ENCODE peak calls at places on chromosomes 11 and 22, in six cellular contexts. One of them, this sample, is unnamed.
A peak's percentile ranks its signal among the peaks of the same experiment; 100 is the strongest.

GRCh38 chr11:7973011-7973410 is 7.8 kb upstream of the NLRP10 start:
- DNase-seq in NCI-H1930: no peak
- DNase-seq in head of caudate nucleus: no peak
- DNase-seq in NCI-H460: no peak
- DNase-seq in activated CD8-positive, alpha-beta memory T cell treated with anti-CD3 and anti-CD28 coated beads, Interleukin-2, amount 50 U/mL, for 48 hours: no peak
- DNase-seq in stimulated activated CD4-positive, alpha-beta T cell treated with anti-CD3 and anti-CD28 coated beads, Interleukin-15, amount 100 ng/mL, for 24 hours: no peak
- DNase-seq in this sample: peak; percentile 28

GRCh38 chr11:73288873-73289707 is 17.0 kb downstream of the P2RY6 start:
- DNase-seq in NCI-H1930: peak; percentile 25
- DNase-seq in stimulated activated CD4-positive, alpha-beta T cell treated with anti-CD3 and anti-CD28 coated beads, Interleukin-15, amount 100 ng/mL, for 24 hours: peak; percentile 63
- DNase-seq in activated CD8-positive, alpha-beta memory T cell treated with anti-CD3 and anti-CD28 coated beads, Interleukin-2, amount 50 U/mL, for 48 hours: peak; percentile 78
- DNase-seq in NCI-H460: peak; percentile 68
- DNase-seq in head of caudate nucleus: peak; percentile 80
- DNase-seq in this sample: peak; percentile 64

GRCh38 chr11:20045098-20045688 is 115.1 kb downstream of the DBX1 start:
- DNase-seq in NCI-H460: no peak
- DNase-seq in stimulated activated CD4-positive, alpha-beta T cell treated with anti-CD3 and anti-CD28 coated beads, Interleukin-15, amount 100 ng/mL, for 24 hours: no peak
- DNase-seq in head of caudate nucleus: no peak
- DNase-seq in activated CD8-positive, alpha-beta memory T cell treated with anti-CD3 and anti-CD28 coated beads, Interleukin-2, amount 50 U/mL, for 48 hours: no peak
- DNase-seq in NCI-H1930: no peak
- DNase-seq in this sample: no peak

GRCh38 chr11:67463680-67464410 is 5.2 kb downstream of the TMEM134 start:
- DNase-seq in activated CD8-positive, alpha-beta memory T cell treated with anti-CD3 and anti-CD28 coated beads, Interleukin-2, amount 50 U/mL, for 48 hours: no peak
- DNase-seq in stimulated activated CD4-positive, alpha-beta T cell treated with anti-CD3 and anti-CD28 coated beads, Interleukin-15, amount 100 ng/mL, for 24 hours: no peak
- DNase-seq in NCI-H460: peak; percentile 87
- DNase-seq in NCI-H1930: no peak
- DNase-seq in head of caudate nucleus: peak; percentile 68
- DNase-seq in this sample: no peak

GRCh38 chr11:90913131-90913668 is 690.4 kb upstream of the CHORDC1 start:
- DNase-seq in NCI-H460: no peak
- DNase-seq in stimulated activated CD4-positive, alpha-beta T cell treated with anti-CD3 and anti-CD28 coated beads, Interleukin-15, amount 100 ng/mL, for 24 hours: no peak
- DNase-seq in head of caudate nucleus: no peak
- DNase-seq in activated CD8-positive, alpha-beta memory T cell treated with anti-CD3 and anti-CD28 coated beads, Interleukin-2, amount 50 U/mL, for 48 hours: no peak
- DNase-seq in NCI-H1930: no peak
- DNase-seq in this sample: no peak

GRCh38 chr11:6856871-6857270 is 6.0 kb upstream of the OR10A2 start:
- DNase-seq in stimulated activated CD4-positive, alpha-beta T cell treated with anti-CD3 and anti-CD28 coated beads, Interleukin-15, amount 100 ng/mL, for 24 hours: no peak
- DNase-seq in head of caudate nucleus: no peak
- DNase-seq in NCI-H1930: no peak
- DNase-seq in activated CD8-positive, alpha-beta memory T cell treated with anti-CD3 and anti-CD28 coated beads, Interleukin-2, amount 50 U/mL, for 48 hours: no peak
- DNase-seq in NCI-H460: no peak
- DNase-seq in this sample: peak; percentile 39

GRCh38 chr11:102932678-102933077 is 22.9 kb downstream of the MMP13 start:
- DNase-seq in activated CD8-positive, alpha-beta memory T cell treated with anti-CD3 and anti-CD28 coated beads, Interleukin-2, amount 50 U/mL, for 48 hours: no peak
- DNase-seq in NCI-H1930: no peak
- DNase-seq in stimulated activated CD4-positive, alpha-beta T cell treated with anti-CD3 and anti-CD28 coated beads, Interleukin-15, amount 100 ng/mL, for 24 hours: no peak
- DNase-seq in NCI-H460: no peak
- DNase-seq in head of caudate nucleus: no peak
- DNase-seq in this sample: no peak

GRCh38 chr22:48701296-48702030 is 1126.2 kb downstream of the BRD1 start:
- DNase-seq in stimulated activated CD4-positive, alpha-beta T cell treated with anti-CD3 and anti-CD28 coated beads, Interleukin-15, amount 100 ng/mL, for 24 hours: no peak
- DNase-seq in head of caudate nucleus: no peak
- DNase-seq in NCI-H1930: no peak
- DNase-seq in activated CD8-positive, alpha-beta memory T cell treated with anti-CD3 and anti-CD28 coated beads, Interleukin-2, amount 50 U/mL, for 48 hours: no peak
- DNase-seq in NCI-H460: no peak
- DNase-seq in this sample: no peak

GRCh38 chr22:29917052-29917902 is 34.3 kb downstream of the MTMR3 start:
- DNase-seq in stimulated activated CD4-positive, alpha-beta T cell treated with anti-CD3 and anti-CD28 coated beads, Interleukin-15, amount 100 ng/mL, for 24 hours: no peak
- DNase-seq in activated CD8-positive, alpha-beta memory T cell treated with anti-CD3 and anti-CD28 coated beads, Interleukin-2, amount 50 U/mL, for 48 hours: no peak
- DNase-seq in NCI-H1930: no peak
- DNase-seq in head of caudate nucleus: no peak
- DNase-seq in NCI-H460: no peak
- DNase-seq in this sample: no peak

GRCh38 chr11:7571640-7572000 is 57.8 kb downstream of the PPFIBP2 start:
- DNase-seq in head of caudate nucleus: peak; percentile 83
- DNase-seq in NCI-H1930: peak; percentile 75
- DNase-seq in NCI-H460: peak; percentile 44
- DNase-seq in activated CD8-positive, alpha-beta memory T cell treated with anti-CD3 and anti-CD28 coated beads, Interleukin-2, amount 50 U/mL, for 48 hours: no peak
- DNase-seq in stimulated activated CD4-positive, alpha-beta T cell treated with anti-CD3 and anti-CD28 coated beads, Interleukin-15, amount 100 ng/mL, for 24 hours: peak; percentile 31
- DNase-seq in this sample: no peak

GRCh38 chr11:65491614-65492386 is 7.0 kb upstream of the MALAT1 start:
- DNase-seq in stimulated activated CD4-positive, alpha-beta T cell treated with anti-CD3 and anti-CD28 coated beads, Interleukin-15, amount 100 ng/mL, for 24 hours: no peak
- DNase-seq in NCI-H460: peak; percentile 88
- DNase-seq in head of caudate nucleus: peak; percentile 79
- DNase-seq in NCI-H1930: no peak
- DNase-seq in activated CD8-positive, alpha-beta memory T cell treated with anti-CD3 and anti-CD28 coated beads, Interleukin-2, amount 50 U/mL, for 48 hours: no peak
- DNase-seq in this sample: peak; percentile 87

GRCh38 chr22:19068784-19069271 is 53.4 kb downstream of the DGCR2 start:
- DNase-seq in NCI-H1930: no peak
- DNase-seq in activated CD8-positive, alpha-beta memory T cell treated with anti-CD3 and anti-CD28 coated beads, Interleukin-2, amount 50 U/mL, for 48 hours: peak; percentile 26
- DNase-seq in NCI-H460: no peak
- DNase-seq in head of caudate nucleus: no peak
- DNase-seq in stimulated activated CD4-positive, alpha-beta T cell treated with anti-CD3 and anti-CD28 coated beads, Interleukin-15, amount 100 ng/mL, for 24 hours: no peak
- DNase-seq in this sample: no peak

GRCh38 chr11:69444381-69445130 is 36.9 kb upstream of the LINC01488 start:
- DNase-seq in head of caudate nucleus: no peak
- DNase-seq in NCI-H1930: no peak
- DNase-seq in activated CD8-positive, alpha-beta memory T cell treated with anti-CD3 and anti-CD28 coated beads, Interleukin-2, amount 50 U/mL, for 48 hours: no peak
- DNase-seq in stimulated activated CD4-positive, alpha-beta T cell treated with anti-CD3 and anti-CD28 coated beads, Interleukin-15, amount 100 ng/mL, for 24 hours: peak; percentile 14
- DNase-seq in NCI-H460: peak; percentile 45
- DNase-seq in this sample: peak; percentile 76

GRCh38 chr11:11218287-11218986 is 134.6 kb downstream of the CSNK2A3 start:
- DNase-seq in head of caudate nucleus: no peak
- DNase-seq in NCI-H1930: no peak
- DNase-seq in NCI-H460: no peak
- DNase-seq in activated CD8-positive, alpha-beta memory T cell treated with anti-CD3 and anti-CD28 coated beads, Interleukin-2, amount 50 U/mL, for 48 hours: no peak
- DNase-seq in stimulated activated CD4-positive, alpha-beta T cell treated with anti-CD3 and anti-CD28 coated beads, Interleukin-15, amount 100 ng/mL, for 24 hours: no peak
- DNase-seq in this sample: no peak

GRCh38 chr11:35304393-35304790 is 115.0 kb downstream of the SLC1A2 start:
- DNase-seq in NCI-H1930: no peak
- DNase-seq in NCI-H460: no peak
- DNase-seq in activated CD8-positive, alpha-beta memory T cell treated with anti-CD3 and anti-CD28 coated beads, Interleukin-2, amount 50 U/mL, for 48 hours: no peak
- DNase-seq in stimulated activated CD4-positive, alpha-beta T cell treated with anti-CD3 and anti-CD28 coated beads, Interleukin-15, amount 100 ng/mL, for 24 hours: no peak
- DNase-seq in head of caudate nucleus: no peak
- DNase-seq in this sample: no peak

GRCh38 chr11:134398644-134399292 is 13.3 kb downstream of the B3GAT1 start:
- DNase-seq in NCI-H1930: no peak
- DNase-seq in NCI-H460: no peak
- DNase-seq in stimulated activated CD4-positive, alpha-beta T cell treated with anti-CD3 and anti-CD28 coated beads, Interleukin-15, amount 100 ng/mL, for 24 hours: no peak
- DNase-seq in activated CD8-positive, alpha-beta memory T cell treated with anti-CD3 and anti-CD28 coated beads, Interleukin-2, amount 50 U/mL, for 48 hours: no peak
- DNase-seq in head of caudate nucleus: peak; percentile 72
- DNase-seq in this sample: no peak

GRCh38 chr11:61833478-61833877 is 5.4 kb downstream of the FADS2 start:
- DNase-seq in activated CD8-positive, alpha-beta memory T cell treated with anti-CD3 and anti-CD28 coated beads, Interleukin-2, amount 50 U/mL, for 48 hours: no peak
- DNase-seq in NCI-H1930: no peak
- DNase-seq in head of caudate nucleus: no peak
- DNase-seq in NCI-H460: no peak
- DNase-seq in stimulated activated CD4-positive, alpha-beta T cell treated with anti-CD3 and anti-CD28 coated beads, Interleukin-15, amount 100 ng/mL, for 24 hours: no peak
- DNase-seq in this sample: no peak

GRCh38 chr22:47354668-47355387 is 592.4 kb downstream of the TBC1D22A start:
- DNase-seq in stimulated activated CD4-positive, alpha-beta T cell treated with anti-CD3 and anti-CD28 coated beads, Interleukin-15, amount 100 ng/mL, for 24 hours: no peak
- DNase-seq in NCI-H460: no peak
- DNase-seq in head of caudate nucleus: no peak
- DNase-seq in NCI-H1930: no peak
- DNase-seq in activated CD8-positive, alpha-beta memory T cell treated with anti-CD3 and anti-CD28 coated beads, Interleukin-2, amount 50 U/mL, for 48 hours: peak; percentile 12
- DNase-seq in this sample: no peak

GRCh38 chr22:44360686-44361381 is 48.1 kb upstream of the SHISAL1 start:
- DNase-seq in NCI-H460: peak; percentile 92
- DNase-seq in NCI-H1930: no peak
- DNase-seq in head of caudate nucleus: no peak
- DNase-seq in stimulated activated CD4-positive, alpha-beta T cell treated with anti-CD3 and anti-CD28 coated beads, Interleukin-15, amount 100 ng/mL, for 24 hours: no peak
- DNase-seq in activated CD8-positive, alpha-beta memory T cell treated with anti-CD3 and anti-CD28 coated beads, Interleukin-2, amount 50 U/mL, for 48 hours: no peak
- DNase-seq in this sample: no peak

GRCh38 chr11:57493507-57494503 is 21.7 kb downstream of the SLC43A1 start:
- DNase-seq in head of caudate nucleus: peak; percentile 57
- DNase-seq in activated CD8-positive, alpha-beta memory T cell treated with anti-CD3 and anti-CD28 coated beads, Interleukin-2, amount 50 U/mL, for 48 hours: peak; percentile 88
- DNase-seq in NCI-H460: no peak
- DNase-seq in NCI-H1930: peak; percentile 48
- DNase-seq in stimulated activated CD4-positive, alpha-beta T cell treated with anti-CD3 and anti-CD28 coated beads, Interleukin-15, amount 100 ng/mL, for 24 hours: peak; percentile 81
- DNase-seq in this sample: no peak

This sample was measured in retinal pigment epithelial cell.